ENCODE peak calls at places on chromosomes 13 and 19, in eight cellular contexts. L, P, C, Q, M, V, I and U are unnamed samples. For H3K4me1 and H4K20me1, the result is how much of the 10 kb centered on the place peaks cover.

GRCh38 chr13:48804836-48805601 is 151.3 kb downstream of the CYSLTR2 start:
- DNase-seq in L (peak), P (no peak), C (no peak), Q (peak), M (peak), V (no peak), I (no peak), U (no peak)

GRCh38 chr13:27442071-27442647 is 8.2 kb downstream of the MTIF3 start:
- DNase-seq in L (no peak), P (no peak), C (no peak), Q (no peak), M (no peak), V (no peak), I (peak), U (no peak)

GRCh38 chr13:113129921-113130750 is 7.5 kb downstream of the F10 start:
- DNase-seq in L (peak), P (no peak), C (no peak), Q (no peak), M (peak), V (no peak), I (no peak), U (no peak)

GRCh38 chr19:51398096-51398704 is 7.8 kb upstream of the C19orf84 start:
- DNase-seq in L (peak), P (no peak), C (peak), Q (peak), M (peak), V (no peak), I (peak), U (no peak)

GRCh38 chr13:112773601-112774447 is 84.0 kb downstream of the ATP11A start:
- DNase-seq in L (no peak), P (no peak), C (no peak), Q (no peak), M (no peak), V (no peak), I (no peak), U (no peak)

GRCh38 chr19:52522555-52522954 is 4.9 kb upstream of the ZNF808 start:
- DNase-seq in L (no peak), P (no peak), C (peak), Q (no peak), M (no peak), V (no peak), I (peak), U (no peak)

GRCh38 chr13:76632388-76633044 is 253.7 kb downstream of the KCTD12 start:
- DNase-seq in L (no peak), P (no peak), C (no peak), Q (no peak), M (peak), V (no peak), I (peak), U (no peak)

GRCh38 chr13:96299235-96299634 is 209.3 kb downstream of the HS6ST3 start:
- DNase-seq in L (no peak), P (no peak), C (no peak), Q (peak), M (no peak), V (no peak), I (no peak), U (no peak)

GRCh38 chr19:49057636-49058234 is at the start of gene CGB7:
- DNase-seq in L (peak), P (no peak), C (peak), Q (peak), M (peak), V (no peak), I (peak), U (peak)

GRCh38 chr19:17590780-17591688 is 35.6 kb downstream of the COLGALT1 start:
- DNase-seq in L (no peak), P (no peak), C (no peak), Q (no peak), M (no peak), V (no peak), I (no peak), U (no peak)

GRCh38 chr19:14127176-14127575 is 9.2 kb downstream of the ASF1B start:
- DNase-seq in L (no peak), P (no peak), C (no peak), Q (no peak), M (no peak), V (no peak), I (no peak), U (no peak)
- H3K4me1 ChIP-seq in L (under half), P (under half), C (under half), Q (under half), M (under half), V (under half), I (under half), U (under half)

GRCh38 chr13:106114981-106115554 is 420.4 kb downstream of the EFNB2 start:
- DNase-seq in L (peak), P (no peak), C (no peak), Q (no peak), M (peak), V (no peak), I (no peak), U (no peak)
- H2AFZ ChIP-seq in L (no peak), P (no peak), C (no peak), Q (peak), M (no peak), V (peak), I (no peak), U (no peak)

GRCh38 chr13:110262944-110263343 is 44.0 kb downstream of the COL4A1 start:
- DNase-seq in L (no peak), P (no peak), C (no peak), Q (no peak), M (no peak), V (no peak), I (no peak), U (no peak)

GRCh38 chr13:110261166-110262081 is 45.5 kb downstream of the COL4A1 start:
- DNase-seq in L (no peak), P (no peak), C (no peak), Q (no peak), M (peak), V (no peak), I (peak), U (peak)

GRCh38 chr13:110262082-110262436 is 44.9 kb downstream of the COL4A1 start:
- DNase-seq in L (no peak), P (no peak), C (no peak), Q (no peak), M (no peak), V (no peak), I (no peak), U (no peak)

GRCh38 chr13:110263906-110264305 is 43.1 kb downstream of the COL4A1 start:
- DNase-seq in L (no peak), P (no peak), C (no peak), Q (no peak), M (no peak), V (no peak), I (no peak), U (no peak)

GRCh38 chr13:110262494-110262893 is 44.5 kb downstream of the COL4A1 start:
- DNase-seq in L (no peak), P (no peak), C (no peak), Q (no peak), M (peak), V (no peak), I (no peak), U (no peak)
- H4K20me1 ChIP-seq in L (under half), P (under half), C (under half), Q (under half), M (under half), V (under half), I (under half), U (under half)

DNA sequence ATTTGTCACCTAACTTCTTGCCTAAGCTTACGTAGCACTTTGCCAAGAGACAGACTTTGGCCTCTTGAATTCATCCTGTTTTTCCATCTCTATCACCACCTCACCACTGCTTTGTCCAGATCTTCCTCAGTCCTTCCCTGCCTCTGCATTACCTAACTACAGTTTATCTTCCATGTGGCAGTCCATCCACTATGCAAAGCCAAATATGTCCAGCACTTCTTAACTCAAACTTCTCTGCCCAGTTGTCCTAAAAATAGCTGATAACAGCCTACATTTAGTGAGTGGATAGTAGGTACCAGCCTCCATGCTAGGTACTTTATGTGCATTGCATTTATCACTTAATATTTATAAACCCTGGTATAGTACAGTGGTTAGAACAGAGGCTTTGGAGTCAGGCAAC is 111.4 kb downstream of the ZAR1L start:
- DNase-seq in L (no peak), P (no peak), C (no peak), Q (no peak), M (no peak), V (no peak), I (no peak), U (no peak)
- H3K4me1 ChIP-seq in L (under half), P (under half), C (under half), Q (under half), M (under half), V (under half), I (under half), U (under half)

GRCh38 chr19:34232566-34233481 is 21.5 kb upstream of the GARRE1 start:
- DNase-seq in L (peak), P (peak), C (no peak), Q (peak), M (peak), V (peak), I (no peak), U (peak)
- H2AFZ ChIP-seq in L (no peak), P (no peak), C (no peak), Q (no peak), M (no peak), V (no peak), I (no peak), U (peak)